ENCODE peak calls at places on chromosomes 6 and 20, in six cellular contexts. H is brain microvascular endothelial cell, D is astrocyte of the cerebellum, I is astrocyte of the spinal cord, S is nephron progenitor cell, K is iris pigment epithelial cell. X is an unnamed sample.
A peak's percentile ranks its signal among the peaks of the same experiment; 100 is the strongest.

GRCh38 chr6:63899550-63899949 is 263.9 kb downstream of the PHF3 start:
- DNase-seq in S (no peak), K (peak; percentile 56), D (no peak), I (peak; percentile 8), H (no peak), X (peak; percentile 90)

GRCh38 chr6:3211681-3212080 is 15.8 kb downstream of the TUBB2B start:
- DNase-seq in D (no peak), K (no peak), H (no peak), S (no peak), I (no peak), X (peak; percentile 67)

GRCh38 chr20:10282930-10283556 is 64.4 kb downstream of the SNAP25 start:
- DNase-seq in D (no peak), K (peak; percentile 22), H (peak; percentile 45), I (peak; percentile 16), S (no peak), X (peak; percentile 36)

GRCh38 chr20:25310921-25311728 is 63.2 kb downstream of the PYGB start:
- DNase-seq in K (peak; percentile 64), S (no peak), I (peak; percentile 67), D (peak; percentile 34), H (peak; percentile 69), X (peak; percentile 66)

GRCh38 chr6:161254754-161255253 is 19.1 kb downstream of the AGPAT4 start:
- DNase-seq in H (no peak), S (no peak), D (no peak), K (peak; percentile 52), I (peak; percentile 46), X (peak; percentile 96)

GRCh38 chr20:63702751-63703470 is 4.9 kb downstream of the ARFRP1 start:
- DNase-seq in S (no peak), K (no peak), H (no peak), D (no peak), I (no peak), X (no peak)

GRCh38 chr20:64044484-64045247 is 4.8 kb downstream of the SOX18 start:
- DNase-seq in K (peak; percentile 51), D (no peak), H (no peak), I (peak; percentile 38), S (no peak), X (peak; percentile 47)

GRCh38 chr6:168290095-168290494 is 29.5 kb downstream of the DACT2 start:
- DNase-seq in I (no peak), K (no peak), H (no peak), S (no peak), D (no peak), X (no peak)

GRCh38 chr6:90676516-90676915 is 89.6 kb upstream of the MAP3K7 start:
- DNase-seq in S (no peak), D (no peak), K (no peak), H (no peak), I (no peak), X (no peak)

GRCh38 chr6:121435444-121436069 is at the start of gene GJA1:
- DNase-seq in K (peak; percentile 89), I (peak; percentile 92), D (peak; percentile 79), S (peak; percentile 37), H (peak; percentile 85), X (peak; percentile 93)

GRCh38 chr20:58717278-58718091 is 24.9 kb downstream of the NPEPL1 start:
- DNase-seq in H (no peak), K (no peak), I (no peak), D (no peak), S (no peak), X (no peak)

GRCh38 chr6:1622220-1622841 is 12.6 kb downstream of the FOXC1 start:
- DNase-seq in I (no peak), S (no peak), H (no peak), D (no peak), K (peak; percentile 27), X (no peak)

GRCh38 chr6:156398371-156398770 is 378.8 kb upstream of the ARID1B start:
- DNase-seq in K (no peak), I (no peak), S (no peak), D (no peak), H (no peak), X (no peak)

GRCh38 chr6:24387818-24388217 is 14.9 kb upstream of the MRS2 start:
- DNase-seq in K (no peak), S (no peak), I (no peak), H (no peak), D (no peak), X (no peak)

GRCh38 chr6:73985891-73986290 is 289.9 kb downstream of the CD109 start:
- DNase-seq in K (no peak), H (no peak), I (no peak), D (no peak), S (no peak), X (peak; percentile 16)

GRCh38 chr6:149985506-149985937 is 21.8 kb downstream of the ULBP1 start:
- DNase-seq in K (no peak), H (no peak), S (no peak), I (no peak), D (no peak), X (no peak)

X was measured in amniotic epithelial cell.